ENCODE peak calls at places on chromosomes 11 and 22, in five cellular contexts. P, W, X, F and G are unnamed samples.

GRCh38 chr22:48691431-48691851 is 1136.2 kb downstream of the BRD1 start:
- DNase-seq in P (no peak), W (no peak), X (no peak), F (no peak), G (no peak)

GRCh38 chr22:42145175-42145574 is 14.6 kb upstream of the CYP2D6 start:
- DNase-seq in P (no peak), W (no peak), X (no peak), F (no peak), G (no peak)

GRCh38 chr11:64959498-64959897 is 12.4 kb downstream of the MAJIN start:
- DNase-seq in P (no peak), W (no peak), X (no peak), F (no peak), G (no peak)

GRCh38 chr11:131815631-131816030 is 445.2 kb downstream of the NTM start:
- DNase-seq in P (no peak), W (no peak), X (no peak), F (no peak), G (no peak)

GRCh38 chr11:126403658-126404057 is 48.2 kb downstream of the ST3GAL4 start:
- DNase-seq in P (no peak), W (no peak), X (no peak), F (no peak), G (no peak)

GRCh38 chr22:28180804-28181203 is 261.7 kb upstream of the PITPNB start:
- DNase-seq in P (no peak), W (no peak), X (no peak), F (no peak), G (no peak)

GRCh38 chr11:93476796-93477195 is 66.4 kb downstream of the SMCO4 start:
- DNase-seq in P (no peak), W (no peak), X (no peak), F (no peak), G (no peak)

GRCh38 chr11:122778148-122778547 is 60.2 kb upstream of the CRTAM start:
- DNase-seq in P (no peak), W (no peak), X (no peak), F (no peak), G (no peak)

GRCh38 chr11:82004537-82005213 is 729.0 kb downstream of the FAM181B start:
- DNase-seq in P (no peak), W (no peak), X (no peak), F (no peak), G (no peak)

GRCh38 chr11:69141742-69142141 is 14.0 kb upstream of the SMIM38 start:
- DNase-seq in P (no peak), W (no peak), X (no peak), F (no peak), G (no peak)

GRCh38 chr11:63907063-63907462 is 9.9 kb downstream of the RCOR2 start:
- DNase-seq in P (no peak), W (no peak), X (no peak), F (no peak), G (no peak)

GRCh38 chr11:32469791-32470190 is 34.5 kb upstream of the WT1 start:
- DNase-seq in P (no peak), W (no peak), X (no peak), F (no peak), G (no peak)

GRCh38 chr22:30246962-30247376 is 410 bp upstream of the LIF start:
- DNase-seq in P (no peak), W (no peak), X (peak), F (no peak), G (no peak)

GRCh38 chr11:134224710-134225662 is 515 bp downstream of the VPS26B start:
- DNase-seq in P (peak), W (peak), X (peak), F (peak), G (no peak)

GRCh38 chr22:39362932-39363331 is 13.1 kb downstream of the SYNGR1 start:
- DNase-seq in P (no peak), W (no peak), X (no peak), F (no peak), G (no peak)

GRCh38 chr11:130431337-130431773 is 2.9 kb upstream of the ADAMTS8 start:
- DNase-seq in P (peak), W (peak), X (no peak), F (peak), G (no peak)

GRCh38 chr11:58923300-58923788 is 15.9 kb upstream of the GLYATL1 start:
- DNase-seq in P (no peak), W (peak), X (no peak), F (no peak), G (no peak)

GRCh38 chr22:20024225-20025087 is 3.5 kb downstream of the TANGO2 start:
- DNase-seq in P (no peak), W (no peak), X (peak), F (no peak), G (no peak)

GRCh38 chr11:10605941-10606381 is 37.5 kb upstream of the LYVE1 start:
- DNase-seq in P (no peak), W (no peak), X (peak), F (no peak), G (no peak)

GRCh38 chr11:16844268-16844667 is 105.8 kb downstream of the C11orf58 start:
- DNase-seq in P (no peak), W (no peak), X (no peak), F (no peak), G (no peak)

GRCh38 chr22:29224121-29224858 is 18.6 kb downstream of the EMID1 start:
- DNase-seq in P (no peak), W (no peak), X (peak), F (no peak), G (no peak)

GRCh38 chr11:47950396-47950795 is 30.0 kb upstream of the PTPRJ start:
- DNase-seq in P (peak), W (no peak), X (no peak), F (peak), G (no peak)

GRCh38 chr22:32618461-32619140 is 144.0 kb downstream of the FBXO7 start:
- DNase-seq in P (no peak), W (peak), X (peak), F (no peak), G (no peak)

GRCh38 chr11:133894956-133895549 is 49.7 kb upstream of the SPATA19 start:
- DNase-seq in P (no peak), W (no peak), X (no peak), F (no peak), G (no peak)

GRCh38 chr22:23847991-23848864 is 9.4 kb upstream of the DERL3 start:
- DNase-seq in P (no peak), W (no peak), X (no peak), F (no peak), G (no peak)